ENCODE peak calls at places on chromosome X, in ten cellular contexts. One of them, this sample, is unnamed.
A peak's percentile ranks its signal among the peaks of the same experiment; 100 is the strongest.

GRCh38 chrX:7159132-7159861 is 11.3 kb upstream of the PUDP start:
- DNase-seq in tibial nerve: no peak
- DNase-seq in sigmoid colon: no peak
- DNase-seq in right lobe of liver: peak; percentile 53
- DNase-seq in fibroblast of the aortic adventitia: peak; percentile 14
- DNase-seq in neural progenitor cell: no peak
- DNase-seq in ovary: no peak
- DNase-seq in AG04450: no peak
- DNase-seq in stomach: peak; percentile 40
- DNase-seq in colonic mucosa: no peak
- DNase-seq in this sample: no peak

GRCh38 chrX:103404225-103405008 is 28.1 kb downstream of the BEX3 start:
- DNase-seq in sigmoid colon: peak; percentile 76
- DNase-seq in fibroblast of the aortic adventitia: peak; percentile 89
- DNase-seq in AG04450: peak; percentile 79
- DNase-seq in stomach: peak; percentile 63
- DNase-seq in right lobe of liver: peak; percentile 48
- DNase-seq in neural progenitor cell: peak; percentile 91
- DNase-seq in colonic mucosa: peak; percentile 62
- DNase-seq in tibial nerve: peak; percentile 64
- DNase-seq in ovary: peak; percentile 69
- DNase-seq in this sample: peak; percentile 59

GRCh38 chrX:107678957-107679740 is 50.8 kb downstream of the PRPS1 start:
- DNase-seq in stomach: peak; percentile 67
- DNase-seq in ovary: peak; percentile 46
- DNase-seq in fibroblast of the aortic adventitia: peak; percentile 69
- DNase-seq in sigmoid colon: peak; percentile 93
- DNase-seq in right lobe of liver: no peak
- DNase-seq in neural progenitor cell: no peak
- DNase-seq in tibial nerve: peak; percentile 93
- DNase-seq in AG04450: no peak
- DNase-seq in colonic mucosa: peak; percentile 65
- DNase-seq in this sample: no peak

GRCh38 chrX:39396358-39396995 is 595.2 kb downstream of the MID1IP1 start:
- DNase-seq in fibroblast of the aortic adventitia: no peak
- DNase-seq in stomach: no peak
- DNase-seq in neural progenitor cell: peak; percentile 16
- DNase-seq in sigmoid colon: no peak
- DNase-seq in ovary: no peak
- DNase-seq in colonic mucosa: no peak
- DNase-seq in AG04450: no peak
- DNase-seq in tibial nerve: no peak
- DNase-seq in right lobe of liver: no peak
- DNase-seq in this sample: no peak

GRCh38 chrX:134603806-134604700 is 54.2 kb downstream of the PLAC1 start:
- DNase-seq in ovary: no peak
- DNase-seq in neural progenitor cell: no peak
- DNase-seq in fibroblast of the aortic adventitia: peak; percentile 95
- DNase-seq in sigmoid colon: no peak
- DNase-seq in AG04450: peak; percentile 70
- DNase-seq in colonic mucosa: no peak
- DNase-seq in tibial nerve: peak; percentile 14
- DNase-seq in right lobe of liver: no peak
- DNase-seq in stomach: no peak
- DNase-seq in this sample: no peak

GRCh38 chrX:113929004-113929403 is 654.9 kb upstream of the HTR2C start:
- DNase-seq in sigmoid colon: no peak
- DNase-seq in stomach: peak; percentile 35
- DNase-seq in ovary: no peak
- DNase-seq in tibial nerve: no peak
- DNase-seq in fibroblast of the aortic adventitia: peak; percentile 42
- DNase-seq in AG04450: no peak
- DNase-seq in right lobe of liver: no peak
- DNase-seq in neural progenitor cell: peak; percentile 91
- DNase-seq in colonic mucosa: peak; percentile 29
- DNase-seq in this sample: peak; percentile 54

GRCh38 chrX:78555401-78555980 is 103.6 kb downstream of the RTL3 start:
- DNase-seq in fibroblast of the aortic adventitia: peak; percentile 19
- DNase-seq in stomach: no peak
- DNase-seq in ovary: no peak
- DNase-seq in sigmoid colon: no peak
- DNase-seq in neural progenitor cell: no peak
- DNase-seq in tibial nerve: no peak
- DNase-seq in AG04450: no peak
- DNase-seq in right lobe of liver: no peak
- DNase-seq in colonic mucosa: no peak
- DNase-seq in this sample: no peak

GRCh38 chrX:154714925-154715324 is 36.0 kb downstream of the GAB3 start:
- DNase-seq in neural progenitor cell: peak; percentile 44
- DNase-seq in stomach: no peak
- DNase-seq in ovary: no peak
- DNase-seq in tibial nerve: peak; percentile 51
- DNase-seq in sigmoid colon: no peak
- DNase-seq in right lobe of liver: no peak
- DNase-seq in AG04450: no peak
- DNase-seq in colonic mucosa: peak; percentile 52
- DNase-seq in fibroblast of the aortic adventitia: peak; percentile 69
- DNase-seq in this sample: peak; percentile 50

GRCh38 chrX:134431894-134432293 is 28.1 kb upstream of the HPRT1 start:
- DNase-seq in colonic mucosa: no peak
- DNase-seq in sigmoid colon: no peak
- DNase-seq in neural progenitor cell: no peak
- DNase-seq in tibial nerve: no peak
- DNase-seq in AG04450: no peak
- DNase-seq in stomach: no peak
- DNase-seq in ovary: no peak
- DNase-seq in right lobe of liver: no peak
- DNase-seq in fibroblast of the aortic adventitia: peak; percentile 34
- DNase-seq in this sample: no peak

GRCh38 chrX:81336455-81337144 is 134.7 kb downstream of the SH3BGRL start:
- DNase-seq in AG04450: no peak
- DNase-seq in tibial nerve: no peak
- DNase-seq in neural progenitor cell: no peak
- DNase-seq in fibroblast of the aortic adventitia: peak; percentile 18
- DNase-seq in colonic mucosa: no peak
- DNase-seq in right lobe of liver: no peak
- DNase-seq in sigmoid colon: peak; percentile 55
- DNase-seq in ovary: no peak
- DNase-seq in stomach: no peak
- DNase-seq in this sample: no peak

GRCh38 chrX:53239474-53239873 is 14.5 kb upstream of the KDM5C start:
- DNase-seq in AG04450: no peak
- DNase-seq in stomach: no peak
- DNase-seq in neural progenitor cell: no peak
- DNase-seq in ovary: no peak
- DNase-seq in right lobe of liver: no peak
- DNase-seq in fibroblast of the aortic adventitia: no peak
- DNase-seq in sigmoid colon: no peak
- DNase-seq in tibial nerve: no peak
- DNase-seq in colonic mucosa: no peak
- DNase-seq in this sample: no peak
- TF ChIP-seq CTCF in AG04450: no peak
- TF ChIP-seq CTCF in stomach: no peak
- TF ChIP-seq CTCF in neural progenitor cell: peak; percentile 8
- TF ChIP-seq CTCF in ovary: no peak
- TF ChIP-seq CTCF in right lobe of liver: no peak
- TF ChIP-seq CTCF in fibroblast of the aortic adventitia: peak; percentile 43
- TF ChIP-seq CTCF in sigmoid colon: no peak
- TF ChIP-seq CTCF in tibial nerve: no peak
- TF ChIP-seq CTCF in colonic mucosa: no peak
- TF ChIP-seq CTCF in this sample: no peak

GRCh38 chrX:124226129-124226528 is 106.3 kb upstream of the TEX13D start:
- DNase-seq in neural progenitor cell: no peak
- DNase-seq in AG04450: no peak
- DNase-seq in fibroblast of the aortic adventitia: no peak
- DNase-seq in right lobe of liver: no peak
- DNase-seq in tibial nerve: no peak
- DNase-seq in ovary: no peak
- DNase-seq in sigmoid colon: no peak
- DNase-seq in colonic mucosa: no peak
- DNase-seq in stomach: no peak
- DNase-seq in this sample: no peak

GRCh38 chrX:124228849-124229248 is 103.6 kb upstream of the TEX13D start:
- DNase-seq in stomach: no peak
- DNase-seq in fibroblast of the aortic adventitia: no peak
- DNase-seq in AG04450: no peak
- DNase-seq in ovary: no peak
- DNase-seq in colonic mucosa: no peak
- DNase-seq in tibial nerve: no peak
- DNase-seq in sigmoid colon: no peak
- DNase-seq in neural progenitor cell: peak; percentile 9
- DNase-seq in right lobe of liver: no peak
- DNase-seq in this sample: no peak

GRCh38 chrX:124217289-124218251 is 114.9 kb upstream of the TEX13D start:
- DNase-seq in right lobe of liver: no peak
- DNase-seq in ovary: no peak
- DNase-seq in sigmoid colon: no peak
- DNase-seq in fibroblast of the aortic adventitia: no peak
- DNase-seq in tibial nerve: peak; percentile 8
- DNase-seq in stomach: no peak
- DNase-seq in neural progenitor cell: peak; percentile 67
- DNase-seq in colonic mucosa: no peak
- DNase-seq in AG04450: no peak
- DNase-seq in this sample: peak; percentile 18

GRCh38 chrX:124229374-124229773 is 103.1 kb upstream of the TEX13D start:
- DNase-seq in sigmoid colon: no peak
- DNase-seq in right lobe of liver: no peak
- DNase-seq in AG04450: no peak
- DNase-seq in fibroblast of the aortic adventitia: no peak
- DNase-seq in ovary: no peak
- DNase-seq in tibial nerve: no peak
- DNase-seq in colonic mucosa: no peak
- DNase-seq in stomach: no peak
- DNase-seq in neural progenitor cell: peak; percentile 71
- DNase-seq in this sample: no peak

DNA sequence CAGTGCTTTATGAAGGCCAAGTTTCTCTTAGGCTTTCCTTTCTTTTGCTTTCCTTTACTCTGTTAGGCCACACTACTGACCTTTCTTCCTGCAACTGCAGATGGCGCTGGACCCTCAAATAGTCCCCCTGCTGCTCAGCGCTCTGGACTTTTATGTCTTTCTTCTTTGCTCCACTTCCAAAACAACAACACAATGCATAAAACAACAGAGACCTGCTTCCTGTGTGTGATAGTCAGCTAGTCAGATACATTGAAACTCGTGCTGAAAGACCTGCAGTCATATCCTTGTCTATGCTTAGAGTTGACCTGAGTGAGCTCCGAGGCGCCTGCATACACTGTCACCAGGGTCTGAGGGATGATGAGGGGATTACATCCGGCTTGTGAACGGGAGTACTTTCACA is 108.9 kb upstream of the TEX13D start:
- DNase-seq in tibial nerve: no peak
- DNase-seq in stomach: no peak
- DNase-seq in ovary: no peak
- DNase-seq in neural progenitor cell: peak; percentile 40
- DNase-seq in fibroblast of the aortic adventitia: no peak
- DNase-seq in sigmoid colon: no peak
- DNase-seq in AG04450: no peak
- DNase-seq in colonic mucosa: no peak
- DNase-seq in right lobe of liver: no peak
- DNase-seq in this sample: no peak
- TF ChIP-seq CTCF in tibial nerve: no peak
- TF ChIP-seq CTCF in stomach: no peak
- TF ChIP-seq CTCF in ovary: no peak
- TF ChIP-seq CTCF in neural progenitor cell: peak; percentile 59
- TF ChIP-seq CTCF in fibroblast of the aortic adventitia: no peak
- TF ChIP-seq CTCF in sigmoid colon: no peak
- TF ChIP-seq CTCF in AG04450: no peak
- TF ChIP-seq CTCF in colonic mucosa: no peak
- TF ChIP-seq CTCF in right lobe of liver: no peak
- TF ChIP-seq CTCF in this sample: peak; percentile 45

GRCh38 chrX:120453985-120454384 is 15.1 kb downstream of the LAMP2 start:
- DNase-seq in fibroblast of the aortic adventitia: peak; percentile 21
- DNase-seq in right lobe of liver: no peak
- DNase-seq in tibial nerve: no peak
- DNase-seq in stomach: no peak
- DNase-seq in colonic mucosa: no peak
- DNase-seq in sigmoid colon: no peak
- DNase-seq in ovary: no peak
- DNase-seq in AG04450: no peak
- DNase-seq in neural progenitor cell: no peak
- DNase-seq in this sample: no peak

GRCh38 chrX:120446503-120446902 is 22.6 kb downstream of the LAMP2 start:
- DNase-seq in right lobe of liver: no peak
- DNase-seq in colonic mucosa: no peak
- DNase-seq in ovary: no peak
- DNase-seq in tibial nerve: no peak
- DNase-seq in sigmoid colon: no peak
- DNase-seq in stomach: no peak
- DNase-seq in neural progenitor cell: no peak
- DNase-seq in AG04450: no peak
- DNase-seq in fibroblast of the aortic adventitia: peak; percentile 62
- DNase-seq in this sample: no peak

GRCh38 chrX:120452131-120452530 is 17.0 kb downstream of the LAMP2 start:
- DNase-seq in colonic mucosa: no peak
- DNase-seq in stomach: no peak
- DNase-seq in right lobe of liver: no peak
- DNase-seq in ovary: no peak
- DNase-seq in sigmoid colon: no peak
- DNase-seq in AG04450: no peak
- DNase-seq in neural progenitor cell: peak; percentile 46
- DNase-seq in fibroblast of the aortic adventitia: peak; percentile 33
- DNase-seq in tibial nerve: no peak
- DNase-seq in this sample: peak; percentile 6

GRCh38 chrX:120450163-120450562 is 18.9 kb downstream of the LAMP2 start:
- DNase-seq in right lobe of liver: no peak
- DNase-seq in fibroblast of the aortic adventitia: peak; percentile 10
- DNase-seq in stomach: no peak
- DNase-seq in ovary: no peak
- DNase-seq in AG04450: no peak
- DNase-seq in sigmoid colon: no peak
- DNase-seq in tibial nerve: no peak
- DNase-seq in colonic mucosa: no peak
- DNase-seq in neural progenitor cell: peak; percentile 4
- DNase-seq in this sample: no peak
- TF ChIP-seq CTCF in right lobe of liver: peak; percentile 25
- TF ChIP-seq CTCF in fibroblast of the aortic adventitia: no peak
- TF ChIP-seq CTCF in stomach: no peak
- TF ChIP-seq CTCF in ovary: no peak
- TF ChIP-seq CTCF in AG04450: peak; percentile 9
- TF ChIP-seq CTCF in sigmoid colon: no peak
- TF ChIP-seq CTCF in tibial nerve: no peak
- TF ChIP-seq CTCF in colonic mucosa: no peak
- TF ChIP-seq CTCF in neural progenitor cell: peak; percentile 41
- TF ChIP-seq CTCF in this sample: no peak

GRCh38 chrX:55919367-55920221 is 202.0 kb downstream of the RRAGB start:
- DNase-seq in ovary: no peak
- DNase-seq in stomach: no peak
- DNase-seq in AG04450: no peak
- DNase-seq in right lobe of liver: no peak
- DNase-seq in colonic mucosa: no peak
- DNase-seq in sigmoid colon: no peak
- DNase-seq in neural progenitor cell: no peak
- DNase-seq in tibial nerve: no peak
- DNase-seq in fibroblast of the aortic adventitia: no peak
- DNase-seq in this sample: no peak
- TF ChIP-seq CTCF in ovary: no peak
- TF ChIP-seq CTCF in stomach: no peak
- TF ChIP-seq CTCF in AG04450: no peak
- TF ChIP-seq CTCF in right lobe of liver: no peak
- TF ChIP-seq CTCF in colonic mucosa: no peak
- TF ChIP-seq CTCF in sigmoid colon: no peak
- TF ChIP-seq CTCF in neural progenitor cell: no peak
- TF ChIP-seq CTCF in tibial nerve: no peak
- TF ChIP-seq CTCF in fibroblast of the aortic adventitia: no peak
- TF ChIP-seq CTCF in this sample: no peak

This sample was measured in nephron progenitor cell.